ENCODE peak calls at places on chromosomes 4 and X, in eight cellular contexts. M, K, B, E, J, C, A and R are unnamed samples.

GRCh38 chr4:140150636-140150885 is 3.4 kb downstream of the MAML3 start:
- DNase-seq in M (no peak), K (peak; percentile 90), B (no peak), E (no peak), J (no peak), C (peak; percentile 86), A (peak; percentile 82), R (no peak)

GRCh38 chr4:1611501-1611870 is 72.6 kb downstream of the FAM53A start:
- DNase-seq in M (no peak), K (no peak), B (no peak), E (no peak), J (no peak), C (no peak), A (no peak), R (no peak)

GRCh38 chr4:86358176-86358701 is 1.6 kb downstream of the MAPK10 start:
- DNase-seq in M (no peak), K (no peak), B (peak; percentile 65), E (no peak), J (peak; percentile 10), C (no peak), A (peak; percentile 38), R (no peak)

GRCh38 chr4:54852061-54852460 is 194.3 kb downstream of the KIT start:
- DNase-seq in M (no peak), K (no peak), B (no peak), E (no peak), J (peak; percentile 19), C (no peak), A (no peak), R (no peak)

GRCh38 chr4:177632481-177632880 is 190.2 kb upstream of the AGA start:
- DNase-seq in M (no peak), K (no peak), B (peak; percentile 4), E (no peak), J (no peak), C (no peak), A (no peak), R (no peak)

GRCh38 chr4:105147226-105148151 is 813 bp downstream of the TET2 start:
- DNase-seq in M (peak; percentile 14), K (no peak), B (peak; percentile 54), E (peak; percentile 33), J (peak; percentile 27), C (peak; percentile 28), A (peak; percentile 79), R (no peak)

GRCh38 chrX:15789979-15790765 is at the start of gene ZRSR2:
- DNase-seq in M (peak; percentile 49), K (peak; percentile 89), B (peak; percentile 75), E (peak; percentile 93), J (peak; percentile 90), C (peak; percentile 80), A (peak; percentile 92), R (peak; percentile 93)

GRCh38 chr4:14967982-14968381 is 34.3 kb upstream of the CPEB2 start:
- DNase-seq in M (no peak), K (no peak), B (no peak), E (no peak), J (no peak), C (no peak), A (no peak), R (no peak)

GRCh38 chrX:5632061-5632614 is 596.5 kb downstream of the NLGN4X start:
- DNase-seq in M (no peak), K (no peak), B (no peak), E (no peak), J (no peak), C (no peak), A (no peak), R (no peak)

GRCh38 chrX:154384284-154384892 is 5.3 kb downstream of the EMD start:
- DNase-seq in M (no peak), K (no peak), B (peak; percentile 36), E (no peak), J (no peak), C (peak; percentile 44), A (no peak), R (no peak)

GRCh38 chrX:106606583-106606982 is 5.2 kb upstream of the RADX start:
- DNase-seq in M (no peak), K (no peak), B (no peak), E (no peak), J (no peak), C (no peak), A (no peak), R (no peak)

GRCh38 chr4:53280846-53281245 is 85.0 kb downstream of the SCFD2 start:
- DNase-seq in M (no peak), K (no peak), B (no peak), E (no peak), J (no peak), C (no peak), A (no peak), R (no peak)